ENCODE peak calls at places on chromosomes 13 and 19, in five cellular contexts. E is K562, D is HepG2, C is H1, Y is GM12878. W is an unnamed sample.

GRCh38 chr19:17107546-17108452 is 32.2 kb downstream of the MYO9B start:
- DNase-seq in E (no peak), D (peak), C (no peak), Y (no peak), W (peak)

GRCh38 chr19:43784981-43785808 is 4.4 kb upstream of the KCNN4 start:
- DNase-seq in E (peak), D (peak), C (peak), Y (no peak), W (peak)

GRCh38 chr19:632228-633067 is 889 bp downstream of the POLRMT start:
- DNase-seq in E (peak), D (peak), C (peak), Y (no peak), W (peak)

GRCh38 chr19:46427518-46427917 is 1.2 kb downstream of the PNMA8C start:
- DNase-seq in E (no peak), D (no peak), C (no peak), Y (no peak), W (no peak)

GRCh38 chr13:73138276-73138950 is 79.6 kb downstream of the KLF5 start:
- DNase-seq in E (no peak), D (peak), C (no peak), Y (no peak), W (peak)

GRCh38 chr19:46107371-46107770 is 17.1 kb downstream of the IGFL3 start:
- DNase-seq in E (no peak), D (no peak), C (no peak), Y (no peak), W (no peak)

GRCh38 chr13:50410921-50411712 is 395.9 kb downstream of the KCNRG start:
- DNase-seq in E (peak), D (peak), C (no peak), Y (no peak), W (peak)

GRCh38 chr13:36601186-36601585 is 72.6 kb upstream of the SERTM1 start:
- DNase-seq in E (no peak), D (no peak), C (no peak), Y (no peak), W (no peak)

GRCh38 chr13:45445053-45445452 is 19.7 kb upstream of the COG3 start:
- DNase-seq in E (no peak), D (no peak), C (peak), Y (no peak), W (no peak)

GRCh38 chr19:55690109-55690768 is 15.2 kb downstream of the EPN1 start:
- DNase-seq in E (no peak), D (no peak), C (no peak), Y (no peak), W (no peak)

GRCh38 chr13:97018029-97018819 is 23.9 kb upstream of the OXGR1 start:
- DNase-seq in E (peak), D (peak), C (peak), Y (no peak), W (no peak)

GRCh38 chr19:4638330-4638729 is 986 bp upstream of the TNFAIP8L1 start:
- DNase-seq in E (no peak), D (no peak), C (no peak), Y (no peak), W (no peak)

GRCh38 chr19:28669804-28670203 is 543.1 kb downstream of the UQCRFS1 start:
- DNase-seq in E (no peak), D (no peak), C (no peak), Y (no peak), W (no peak)

GRCh38 chr13:50303963-50304721 is 288.9 kb downstream of the KCNRG start:
- DNase-seq in E (no peak), D (no peak), C (no peak), Y (no peak), W (no peak)

GRCh38 chr19:45882652-45883585 is 3.0 kb downstream of the IRF2BP1 start:
- DNase-seq in E (peak), D (peak), C (peak), Y (peak), W (peak)

DNA sequence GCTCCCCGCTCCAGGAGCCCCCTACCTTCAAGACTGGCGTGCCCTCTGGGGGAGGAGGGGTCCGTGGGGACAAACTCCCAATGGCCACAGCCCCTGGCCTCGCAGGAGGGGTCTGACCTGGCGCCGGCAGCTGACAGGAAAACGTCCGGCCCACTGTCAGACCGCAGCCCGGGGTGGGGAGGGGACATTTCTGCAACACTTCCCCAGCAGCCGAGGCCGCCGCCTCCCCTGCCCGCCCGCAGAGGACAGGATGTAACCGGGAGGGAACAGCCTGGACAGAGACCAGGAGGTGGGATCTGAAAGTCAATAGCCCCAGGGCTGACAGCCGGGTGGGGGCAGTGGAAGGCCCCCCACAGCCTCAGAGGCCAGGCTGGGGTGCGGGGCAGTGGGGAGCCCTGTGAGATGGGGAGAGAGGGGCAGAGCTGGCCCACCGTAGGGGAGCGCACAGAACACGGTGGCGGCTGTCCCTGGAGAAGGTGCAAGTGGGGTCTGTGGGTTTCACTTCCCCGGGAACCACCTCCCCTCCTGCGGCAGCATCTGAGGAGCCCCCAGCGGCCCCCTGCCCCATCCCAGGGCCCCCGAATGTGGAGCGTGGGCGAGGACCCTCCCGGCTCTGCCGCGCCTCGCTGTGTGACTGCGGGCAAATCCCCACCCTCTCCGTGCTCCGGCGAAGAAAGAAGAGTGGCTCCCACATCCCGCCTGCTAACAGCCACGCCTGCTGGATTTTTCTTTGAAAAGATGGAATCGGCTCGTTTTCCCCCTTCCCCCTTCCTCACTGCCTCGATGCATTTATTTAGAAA is at the start of gene PEAK3:
- DNase-seq in E (peak), D (no peak), C (peak), Y (no peak), W (no peak)
- TF ChIP-seq CHD2 in E (no peak), D (no peak), C (no peak), Y (no peak), W (no peak)

GRCh38 chr19:41905273-41906002 is 22.5 kb downstream of the ARHGEF1 start:
- DNase-seq in E (no peak), D (no peak), C (no peak), Y (no peak), W (no peak)
- TF ChIP-seq KDM1A in E (no peak), D (no peak), C (no peak), Y (no peak), W (no peak)

DNA sequence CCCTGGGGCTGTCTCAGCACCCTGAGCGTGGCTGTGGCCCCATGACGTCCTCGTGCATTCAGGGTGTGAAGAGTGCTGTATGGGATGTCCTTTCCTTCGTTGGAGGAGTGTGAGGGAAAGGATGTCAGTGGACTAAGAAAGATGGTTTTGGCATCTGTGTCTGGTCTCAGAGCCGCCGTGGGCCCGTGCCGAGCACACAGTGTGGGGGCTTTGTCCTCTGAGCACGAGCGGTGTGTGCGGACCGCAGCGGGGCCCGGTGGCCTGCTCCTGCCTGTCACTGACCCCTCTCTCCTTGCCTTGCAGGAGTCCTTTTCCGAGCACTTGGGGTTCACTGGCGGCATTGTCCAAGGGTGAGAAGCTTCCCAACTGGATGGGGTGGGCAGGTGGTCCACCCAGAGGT is 63.3 kb upstream of the LDLR start:
- DNase-seq in E (no peak), D (no peak), C (no peak), Y (no peak), W (no peak)
- TF ChIP-seq CHD2 in E (no peak), D (no peak), C (no peak), Y (no peak), W (no peak)

GRCh38 chr13:114025432-114026127 is 51.7 kb upstream of the C13orf46 start:
- DNase-seq in E (no peak), D (no peak), C (no peak), Y (no peak), W (no peak)
- TF ChIP-seq KDM1A in E (no peak), D (no peak), C (no peak), Y (no peak), W (no peak)

DNA sequence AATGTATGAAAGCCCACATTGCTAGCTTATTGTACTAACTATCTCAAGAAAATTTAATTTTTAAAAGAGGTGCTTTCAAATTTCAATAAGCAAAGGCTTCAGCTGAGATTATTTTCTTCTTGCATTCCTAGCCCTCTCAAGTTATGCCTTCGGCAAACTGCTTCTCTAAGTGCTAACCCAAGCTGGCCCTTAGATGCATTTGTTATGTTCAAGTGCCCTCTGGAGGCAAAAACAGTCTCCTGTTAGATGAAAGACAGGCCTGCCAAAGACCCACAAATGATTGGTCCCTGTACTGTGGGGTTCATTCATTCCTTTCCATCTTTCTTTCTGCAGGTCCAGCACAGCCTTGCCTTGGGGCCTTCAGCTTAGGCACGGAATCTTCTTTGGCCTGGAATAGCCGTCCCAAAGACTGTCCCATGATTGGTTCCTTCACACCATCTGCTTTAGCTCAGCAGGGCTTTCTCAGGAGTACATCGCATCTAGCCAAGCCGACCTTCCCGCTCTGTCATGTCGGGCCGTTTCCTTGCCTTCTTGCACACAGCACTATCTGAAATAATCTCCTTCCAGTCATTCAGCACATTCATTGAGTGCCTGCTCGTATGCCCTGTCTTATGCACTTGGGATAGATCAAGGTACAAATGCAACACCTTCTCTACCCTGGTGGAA is 26.4 kb upstream of the TPTE2 start:
- DNase-seq in E (peak), D (peak), C (no peak), Y (no peak), W (peak)
- TF ChIP-seq CHD2 in E (no peak), D (no peak), C (no peak), Y (no peak), W (no peak)

GRCh38 chr13:42014119-42014518 is 34.3 kb upstream of the DGKH start:
- DNase-seq in E (no peak), D (no peak), C (no peak), Y (no peak), W (no peak)

GRCh38 chr13:42011601-42012401 is 36.6 kb upstream of the DGKH start:
- DNase-seq in E (peak), D (no peak), C (no peak), Y (no peak), W (no peak)

GRCh38 chr13:42022796-42023493 is 25.5 kb upstream of the DGKH start:
- DNase-seq in E (no peak), D (no peak), C (no peak), Y (no peak), W (no peak)

DNA sequence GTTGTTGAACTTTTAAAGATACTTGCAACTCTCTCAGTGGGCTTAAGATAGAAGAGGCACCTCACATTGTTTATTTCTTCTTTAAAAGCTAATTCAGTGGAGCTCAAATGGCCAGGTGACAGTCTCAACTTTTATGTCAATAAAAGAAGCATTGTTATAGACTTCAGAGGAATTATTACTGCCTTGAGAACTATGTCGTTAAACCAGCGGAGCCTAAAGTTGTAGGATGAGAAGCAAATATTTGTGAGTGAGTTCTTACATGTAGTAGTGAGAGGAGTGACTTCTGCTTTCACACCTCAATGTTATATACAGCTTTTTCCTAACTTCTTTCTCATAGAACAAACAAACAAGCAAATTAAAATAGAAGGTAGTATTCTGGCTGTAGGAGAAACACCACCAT is 31.2 kb upstream of the DGKH start:
- DNase-seq in E (no peak), D (no peak), C (no peak), Y (no peak), W (no peak)
- TF ChIP-seq KDM1A in E (no peak), D (no peak), C (no peak), Y (no peak), W (no peak)

DNA sequence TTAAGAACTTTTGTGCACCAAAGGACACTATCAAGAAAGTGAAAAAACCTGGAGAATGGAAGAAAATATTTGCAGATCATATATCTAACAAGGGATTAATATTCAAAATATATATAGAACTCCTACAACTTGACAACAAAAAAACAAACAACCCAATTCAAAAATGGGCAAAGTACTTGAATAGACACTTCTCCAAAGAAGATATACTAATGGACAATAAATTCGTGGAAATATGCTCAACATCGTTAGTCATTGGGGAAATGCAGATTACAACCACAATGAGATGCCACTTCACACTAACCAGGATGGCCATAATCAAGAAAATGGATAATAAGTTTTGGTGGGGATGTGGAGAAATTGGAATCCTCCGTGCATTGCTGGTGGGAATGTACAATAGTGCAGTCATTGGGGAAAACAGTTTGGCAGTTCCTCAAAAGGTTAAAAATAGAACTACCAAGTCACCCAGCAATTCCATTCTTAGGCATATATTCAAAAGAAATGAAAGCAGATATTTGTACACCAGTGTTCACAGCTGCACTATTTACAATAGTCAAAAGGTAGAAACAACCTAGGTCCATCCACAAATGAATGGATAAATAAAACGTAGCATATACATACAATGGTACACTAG is 2.2 kb upstream of the LSR start:
- DNase-seq in E (no peak), D (no peak), C (no peak), Y (no peak), W (no peak)
- TF ChIP-seq CHD2 in E (no peak), D (no peak), C (no peak), Y (no peak), W (no peak)

DNA sequence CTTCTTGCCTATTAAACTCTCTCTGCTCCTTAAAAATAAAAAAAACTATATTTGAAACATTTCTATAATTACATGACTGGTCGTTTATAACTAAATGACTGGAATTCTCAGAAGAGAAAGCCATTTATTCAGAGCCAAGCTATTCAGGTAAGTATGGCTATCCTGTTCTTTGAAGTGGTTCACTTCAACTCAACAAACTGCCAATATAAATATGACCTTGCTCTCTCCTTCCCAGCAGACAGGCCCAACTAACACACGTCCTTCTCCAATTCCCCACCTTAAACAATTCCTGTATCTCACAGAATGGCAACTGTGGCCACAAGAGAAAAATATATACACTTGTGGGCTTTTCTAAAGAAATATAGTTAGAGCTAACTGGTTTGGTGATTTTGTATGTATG is 153.9 kb downstream of the MIPEP start:
- DNase-seq in E (no peak), D (no peak), C (no peak), Y (no peak), W (no peak)
- TF ChIP-seq KDM1A in E (no peak), D (no peak), C (no peak), Y (no peak), W (no peak)

W was measured in A549.